ENCODE peak calls at places on chromosomes 3 and 15, in seven cellular contexts. One of them, this sample, is unnamed.

GRCh38 chr3:13233487-13234154 is 160.4 kb upstream of the IQSEC1 start:
- ATAC-seq in effector memory CD8-positive, alpha-beta T cell: no peak
- ATAC-seq in heart left ventricle: no peak
- ATAC-seq in activated CD8-positive, alpha-beta T cell treated with anti-CD3 and anti-CD28 coated beads for 36 hours: peak; percentile 60
- ATAC-seq in left ventricle myocardium superior: no peak
- ATAC-seq in activated CD8-positive, alpha-beta memory T cell treated with anti-CD3 and anti-CD28 coated beads, Interleukin-2, amount 10 ng/mL, durations not matched to agents 7 days and 5 days: peak; percentile 42
- ATAC-seq in Right ventricle myocardium superior: no peak
- ATAC-seq in this sample: no peak

GRCh38 chr15:82828064-82828463 is 18.6 kb downstream of the WHAMM start:
- ATAC-seq in effector memory CD8-positive, alpha-beta T cell: no peak
- ATAC-seq in heart left ventricle: no peak
- ATAC-seq in activated CD8-positive, alpha-beta T cell treated with anti-CD3 and anti-CD28 coated beads for 36 hours: no peak
- ATAC-seq in left ventricle myocardium superior: no peak
- ATAC-seq in activated CD8-positive, alpha-beta memory T cell treated with anti-CD3 and anti-CD28 coated beads, Interleukin-2, amount 10 ng/mL, durations not matched to agents 7 days and 5 days: no peak
- ATAC-seq in Right ventricle myocardium superior: no peak
- ATAC-seq in this sample: no peak

GRCh38 chr3:39937315-39937714 is 127.9 kb downstream of the MYRIP start:
- ATAC-seq in effector memory CD8-positive, alpha-beta T cell: no peak
- ATAC-seq in heart left ventricle: peak; percentile 73
- ATAC-seq in activated CD8-positive, alpha-beta T cell treated with anti-CD3 and anti-CD28 coated beads for 36 hours: no peak
- ATAC-seq in left ventricle myocardium superior: peak; percentile 90
- ATAC-seq in activated CD8-positive, alpha-beta memory T cell treated with anti-CD3 and anti-CD28 coated beads, Interleukin-2, amount 10 ng/mL, durations not matched to agents 7 days and 5 days: no peak
- ATAC-seq in Right ventricle myocardium superior: peak; percentile 75
- ATAC-seq in this sample: no peak

GRCh38 chr3:129723558-129724324 is 117.3 kb upstream of the PLXND1 start:
- ATAC-seq in effector memory CD8-positive, alpha-beta T cell: no peak
- ATAC-seq in heart left ventricle: peak; percentile 90
- ATAC-seq in activated CD8-positive, alpha-beta T cell treated with anti-CD3 and anti-CD28 coated beads for 36 hours: no peak
- ATAC-seq in left ventricle myocardium superior: peak; percentile 96
- ATAC-seq in activated CD8-positive, alpha-beta memory T cell treated with anti-CD3 and anti-CD28 coated beads, Interleukin-2, amount 10 ng/mL, durations not matched to agents 7 days and 5 days: no peak
- ATAC-seq in Right ventricle myocardium superior: peak; percentile 96
- ATAC-seq in this sample: no peak

GRCh38 chr3:14632445-14632930 is 19.1 kb upstream of the CCDC174 start:
- ATAC-seq in effector memory CD8-positive, alpha-beta T cell: no peak
- ATAC-seq in heart left ventricle: no peak
- ATAC-seq in activated CD8-positive, alpha-beta T cell treated with anti-CD3 and anti-CD28 coated beads for 36 hours: no peak
- ATAC-seq in left ventricle myocardium superior: no peak
- ATAC-seq in activated CD8-positive, alpha-beta memory T cell treated with anti-CD3 and anti-CD28 coated beads, Interleukin-2, amount 10 ng/mL, durations not matched to agents 7 days and 5 days: no peak
- ATAC-seq in Right ventricle myocardium superior: no peak
- ATAC-seq in this sample: no peak

GRCh38 chr3:88180398-88180999 is 30.7 kb downstream of the C3orf38 start:
- ATAC-seq in effector memory CD8-positive, alpha-beta T cell: peak; percentile 41
- ATAC-seq in heart left ventricle: no peak
- ATAC-seq in activated CD8-positive, alpha-beta T cell treated with anti-CD3 and anti-CD28 coated beads for 36 hours: peak; percentile 45
- ATAC-seq in left ventricle myocardium superior: no peak
- ATAC-seq in activated CD8-positive, alpha-beta memory T cell treated with anti-CD3 and anti-CD28 coated beads, Interleukin-2, amount 10 ng/mL, durations not matched to agents 7 days and 5 days: peak; percentile 63
- ATAC-seq in Right ventricle myocardium superior: no peak
- ATAC-seq in this sample: no peak

GRCh38 chr3:137263982-137264777 is 306.4 kb downstream of the IL20RB start:
- ATAC-seq in effector memory CD8-positive, alpha-beta T cell: no peak
- ATAC-seq in heart left ventricle: peak; percentile 72
- ATAC-seq in activated CD8-positive, alpha-beta T cell treated with anti-CD3 and anti-CD28 coated beads for 36 hours: no peak
- ATAC-seq in left ventricle myocardium superior: peak; percentile 89
- ATAC-seq in activated CD8-positive, alpha-beta memory T cell treated with anti-CD3 and anti-CD28 coated beads, Interleukin-2, amount 10 ng/mL, durations not matched to agents 7 days and 5 days: no peak
- ATAC-seq in Right ventricle myocardium superior: peak; percentile 82
- ATAC-seq in this sample: no peak

GRCh38 chr3:16928386-16929132 is 43.8 kb downstream of the PLCL2 start:
- ATAC-seq in effector memory CD8-positive, alpha-beta T cell: no peak
- ATAC-seq in heart left ventricle: no peak
- ATAC-seq in activated CD8-positive, alpha-beta T cell treated with anti-CD3 and anti-CD28 coated beads for 36 hours: no peak
- ATAC-seq in left ventricle myocardium superior: no peak
- ATAC-seq in activated CD8-positive, alpha-beta memory T cell treated with anti-CD3 and anti-CD28 coated beads, Interleukin-2, amount 10 ng/mL, durations not matched to agents 7 days and 5 days: no peak
- ATAC-seq in Right ventricle myocardium superior: no peak
- ATAC-seq in this sample: no peak

GRCh38 chr3:45067941-45068340 is 41.8 kb downstream of the CLEC3B start:
- ATAC-seq in effector memory CD8-positive, alpha-beta T cell: no peak
- ATAC-seq in heart left ventricle: no peak
- ATAC-seq in activated CD8-positive, alpha-beta T cell treated with anti-CD3 and anti-CD28 coated beads for 36 hours: no peak
- ATAC-seq in left ventricle myocardium superior: no peak
- ATAC-seq in activated CD8-positive, alpha-beta memory T cell treated with anti-CD3 and anti-CD28 coated beads, Interleukin-2, amount 10 ng/mL, durations not matched to agents 7 days and 5 days: no peak
- ATAC-seq in Right ventricle myocardium superior: no peak
- ATAC-seq in this sample: no peak

GRCh38 chr3:23055733-23056376 is 147.3 kb upstream of the UBE2E2 start:
- ATAC-seq in effector memory CD8-positive, alpha-beta T cell: no peak
- ATAC-seq in heart left ventricle: no peak
- ATAC-seq in activated CD8-positive, alpha-beta T cell treated with anti-CD3 and anti-CD28 coated beads for 36 hours: peak; percentile 37
- ATAC-seq in left ventricle myocardium superior: no peak
- ATAC-seq in activated CD8-positive, alpha-beta memory T cell treated with anti-CD3 and anti-CD28 coated beads, Interleukin-2, amount 10 ng/mL, durations not matched to agents 7 days and 5 days: no peak
- ATAC-seq in Right ventricle myocardium superior: no peak
- ATAC-seq in this sample: peak; percentile 48

GRCh38 chr15:101349497-101349951 is 54.5 kb upstream of the SNRPA1 start:
- ATAC-seq in effector memory CD8-positive, alpha-beta T cell: no peak
- ATAC-seq in heart left ventricle: no peak
- ATAC-seq in activated CD8-positive, alpha-beta T cell treated with anti-CD3 and anti-CD28 coated beads for 36 hours: no peak
- ATAC-seq in left ventricle myocardium superior: no peak
- ATAC-seq in activated CD8-positive, alpha-beta memory T cell treated with anti-CD3 and anti-CD28 coated beads, Interleukin-2, amount 10 ng/mL, durations not matched to agents 7 days and 5 days: no peak
- ATAC-seq in Right ventricle myocardium superior: no peak
- ATAC-seq in this sample: no peak

GRCh38 chr15:100834731-100835130 is 44.9 kb upstream of the ALDH1A3 start:
- ATAC-seq in effector memory CD8-positive, alpha-beta T cell: no peak
- ATAC-seq in heart left ventricle: no peak
- ATAC-seq in activated CD8-positive, alpha-beta T cell treated with anti-CD3 and anti-CD28 coated beads for 36 hours: no peak
- ATAC-seq in left ventricle myocardium superior: no peak
- ATAC-seq in activated CD8-positive, alpha-beta memory T cell treated with anti-CD3 and anti-CD28 coated beads, Interleukin-2, amount 10 ng/mL, durations not matched to agents 7 days and 5 days: no peak
- ATAC-seq in Right ventricle myocardium superior: no peak
- ATAC-seq in this sample: no peak

GRCh38 chr3:183295211-183295610 is 42.2 kb downstream of the B3GNT5 start:
- ATAC-seq in effector memory CD8-positive, alpha-beta T cell: no peak
- ATAC-seq in heart left ventricle: no peak
- ATAC-seq in activated CD8-positive, alpha-beta T cell treated with anti-CD3 and anti-CD28 coated beads for 36 hours: no peak
- ATAC-seq in left ventricle myocardium superior: peak; percentile 82
- ATAC-seq in activated CD8-positive, alpha-beta memory T cell treated with anti-CD3 and anti-CD28 coated beads, Interleukin-2, amount 10 ng/mL, durations not matched to agents 7 days and 5 days: no peak
- ATAC-seq in Right ventricle myocardium superior: peak; percentile 85
- ATAC-seq in this sample: no peak